ENCODE peak calls at places on chromosomes 16 and 17, in seven cellular contexts. Z is endothelial cell; D is cardiac fibroblast; O is CD8-positive, alpha-beta T cell; Y is fibroblast of lung; V is B cell; A is dorsolateral prefrontal cortex. L is an unnamed sample.

GRCh38 chr16:8730335-8730915 is 56.0 kb downstream of the ABAT start:
- DNase-seq in Z (no peak), D (no peak), O (no peak), Y (no peak), V (no peak), A (no peak), L (no peak)

GRCh38 chr17:78107457-78107856 is 21.1 kb downstream of the TMC6 start:
- DNase-seq in Z (no peak), D (no peak), O (no peak), Y (peak; percentile 28), V (no peak), A (no peak), L (no peak)

GRCh38 chr17:14715531-14715930 is 414.6 kb downstream of the HS3ST3B1 start:
- DNase-seq in Z (no peak), D (peak; percentile 40), O (no peak), Y (peak; percentile 13), V (no peak), A (no peak), L (no peak)

GRCh38 chr17:43891851-43892671 is 15.3 kb downstream of the MPP2 start:
- DNase-seq in Z (no peak), D (no peak), O (no peak), Y (no peak), V (no peak), A (no peak), L (no peak)

GRCh38 chr17:17769869-17770361 is 66.9 kb downstream of the SREBF1 start:
- DNase-seq in Z (no peak), D (no peak), O (no peak), Y (no peak), V (no peak), A (no peak), L (no peak)

GRCh38 chr17:60577147-60577925 is 22.7 kb upstream of the PPM1D start:
- DNase-seq in Z (no peak), D (peak; percentile 84), O (no peak), Y (peak; percentile 76), V (no peak), A (peak; percentile 45), L (no peak)

GRCh38 chr17:72569193-72569946 is 448.6 kb downstream of the SOX9 start:
- DNase-seq in Z (no peak), D (no peak), O (no peak), Y (no peak), V (no peak), A (no peak), L (no peak)

GRCh38 chr16:14002416-14002815 is 68.7 kb upstream of the MRTFB start:
- DNase-seq in Z (no peak), D (no peak), O (no peak), Y (no peak), V (no peak), A (no peak), L (no peak)

GRCh38 chr17:6366144-6366755 is 68.7 kb downstream of the AIPL1 start:
- DNase-seq in Z (no peak), D (no peak), O (no peak), Y (peak; percentile 19), V (no peak), A (no peak), L (no peak)

GRCh38 chr17:33745047-33745783 is 452.1 kb upstream of the ASIC2 start:
- DNase-seq in Z (no peak), D (no peak), O (no peak), Y (no peak), V (no peak), A (no peak), L (no peak)

GRCh38 chr16:85304337-85304736 is 192.1 kb upstream of the CIBAR2 start:
- DNase-seq in Z (no peak), D (no peak), O (no peak), Y (no peak), V (no peak), A (no peak), L (no peak)

GRCh38 chr17:6361733-6362132 is 73.2 kb downstream of the AIPL1 start:
- DNase-seq in Z (no peak), D (peak; percentile 2), O (no peak), Y (no peak), V (no peak), A (no peak), L (no peak)

GRCh38 chr16:31093132-31093703 is 1.4 kb downstream of the VKORC1 start:
- DNase-seq in Z (no peak), D (peak; percentile 27), O (no peak), Y (no peak), V (no peak), A (no peak), L (no peak)

GRCh38 chr17:29219378-29220047 is 27.1 kb upstream of the CRYBA1 start:
- DNase-seq in Z (peak; percentile 87), D (peak; percentile 90), O (peak; percentile 76), Y (peak; percentile 89), V (peak; percentile 81), A (peak; percentile 86), L (peak; percentile 57)

GRCh38 chr16:87160218-87160617 is 157.0 kb downstream of the C16orf95 start:
- DNase-seq in Z (no peak), D (peak; percentile 27), O (no peak), Y (peak; percentile 5), V (no peak), A (no peak), L (no peak)

GRCh38 chr17:17839792-17840707 is 3.3 kb upstream of the SREBF1 start:
- DNase-seq in Z (peak; percentile 84), D (peak; percentile 95), O (peak; percentile 81), Y (peak; percentile 90), V (peak; percentile 73), A (peak; percentile 88), L (peak; percentile 86)

GRCh38 chr16:19765860-19766553 is 47.9 kb downstream of the IQCK start:
- DNase-seq in Z (no peak), D (peak; percentile 74), O (no peak), Y (peak; percentile 15), V (no peak), A (peak; percentile 88), L (no peak)

GRCh38 chr17:21289902-21290571 is 5.5 kb downstream of the MAP2K3 start:
- DNase-seq in Z (no peak), D (peak; percentile 48), O (no peak), Y (no peak), V (no peak), A (no peak), L (no peak)
- TF ChIP-seq CTCF in Z (no peak), D (no peak), O (no peak), Y (no peak), V (no peak), A (no peak), L (no peak)

GRCh38 chr16:11145821-11146211 is 110.2 kb downstream of the SOCS1 start:
- DNase-seq in Z (no peak), D (no peak), O (no peak), Y (no peak), V (no peak), A (no peak), L (no peak)

GRCh38 chr16:11143741-11144035 is 112.3 kb downstream of the SOCS1 start:
- DNase-seq in Z (no peak), D (no peak), O (no peak), Y (no peak), V (no peak), A (no peak), L (no peak)

GRCh38 chr16:11142951-11143740 is 112.9 kb downstream of the SOCS1 start:
- DNase-seq in Z (no peak), D (no peak), O (no peak), Y (no peak), V (no peak), A (no peak), L (no peak)

GRCh38 chr16:11145173-11145820 is 110.7 kb downstream of the SOCS1 start:
- DNase-seq in Z (no peak), D (peak; percentile 31), O (no peak), Y (peak; percentile 74), V (no peak), A (no peak), L (no peak)

DNA sequence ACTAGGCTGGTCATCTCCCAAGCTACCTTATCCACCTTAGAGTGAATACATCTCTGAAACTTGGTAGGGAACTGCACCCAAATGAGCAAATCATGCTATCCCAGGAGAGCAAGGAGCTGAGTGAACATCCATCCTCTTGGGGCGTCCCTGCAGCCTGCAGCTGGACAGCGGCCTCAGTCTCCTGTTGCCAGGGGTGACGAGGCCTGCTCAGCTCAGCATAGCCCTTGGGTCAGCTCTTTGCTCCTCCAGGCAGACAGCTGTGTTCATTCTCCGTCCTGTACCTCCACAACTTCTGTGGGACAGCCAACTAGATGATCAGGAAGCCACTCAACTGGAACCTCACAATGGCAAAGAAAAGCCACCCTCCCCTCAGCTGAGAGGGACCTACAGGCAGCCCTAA is 111.9 kb downstream of the SOCS1 start:
- DNase-seq in Z (no peak), D (no peak), O (no peak), Y (no peak), V (no peak), A (no peak), L (no peak)
- TF ChIP-seq CTCF in Z (no peak), D (no peak), O (no peak), Y (no peak), V (no peak), A (no peak), L (no peak)

GRCh38 chr16:81314603-81315270 is at the start of gene GAN:
- DNase-seq in Z (peak; percentile 91), D (peak; percentile 97), O (peak; percentile 92), Y (peak; percentile 95), V (peak; percentile 94), A (peak; percentile 97), L (peak; percentile 93)

GRCh38 chr16:81318711-81319110 is 3.9 kb downstream of the GAN start:
- DNase-seq in Z (no peak), D (no peak), O (no peak), Y (no peak), V (no peak), A (no peak), L (no peak)

GRCh38 chr16:81313731-81314602 is 795 bp upstream of the GAN start:
- DNase-seq in Z (no peak), D (peak; percentile 12), O (no peak), Y (no peak), V (no peak), A (no peak), L (no peak)

GRCh38 chr16:81316176-81316496 is 1.4 kb downstream of the GAN start:
- DNase-seq in Z (no peak), D (no peak), O (no peak), Y (no peak), V (no peak), A (no peak), L (no peak)

GRCh38 chr16:81315271-81316175 is 761 bp downstream of the GAN start:
- DNase-seq in Z (peak; percentile 51), D (peak; percentile 69), O (peak; percentile 46), Y (peak; percentile 43), V (peak; percentile 52), A (peak; percentile 65), L (peak; percentile 44)
- TF ChIP-seq CTCF in Z (no peak), D (no peak), O (no peak), Y (peak; percentile 3), V (no peak), A (no peak), L (no peak)

GRCh38 chr16:74776926-74777325 is 2.3 kb upstream of the FA2H start:
- DNase-seq in Z (no peak), D (no peak), O (no peak), Y (no peak), V (no peak), A (no peak), L (no peak)

GRCh38 chr16:74773431-74774222 is 993 bp downstream of the FA2H start:
- DNase-seq in Z (no peak), D (no peak), O (no peak), Y (no peak), V (no peak), A (no peak), L (no peak)

GRCh38 chr16:74775255-74775654 is 635 bp upstream of the FA2H start:
- DNase-seq in Z (no peak), D (no peak), O (no peak), Y (no peak), V (no peak), A (no peak), L (no peak)

GRCh38 chr16:74771656-74772315 is 2.8 kb downstream of the FA2H start:
- DNase-seq in Z (no peak), D (no peak), O (no peak), Y (no peak), V (no peak), A (no peak), L (no peak)

GRCh38 chr16:74774223-74775139 is at the start of gene FA2H:
- DNase-seq in Z (peak; percentile 63), D (peak; percentile 18), O (peak; percentile 59), Y (peak; percentile 8), V (peak; percentile 61), A (peak; percentile 88), L (peak; percentile 35)
- TF ChIP-seq CTCF in Z (peak; percentile 59), D (no peak), O (no peak), Y (peak; percentile 0), V (peak; percentile 23), A (no peak), L (no peak)